ENCODE peak calls at places on chromosomes 11 and 22, in five cellular contexts. H is A549, C is HCT116, W is suprapubic skin, I is transverse colon. X is an unnamed sample.

GRCh38 chr11:84056696-84057095 is 770.5 kb upstream of the CCDC90B start:
- DNase-seq in H (no peak), C (no peak), W (no peak), I (no peak), X (no peak)

GRCh38 chr22:30223303-30223702 is 23.3 kb downstream of the LIF start:
- DNase-seq in H (no peak), C (no peak), W (no peak), I (no peak), X (no peak)

GRCh38 chr22:37658133-37659065 is at the start of gene PDXP:
- DNase-seq in H (peak), C (peak), W (peak), I (peak), X (peak)

GRCh38 chr22:43346521-43346929 is 3.4 kb upstream of the SCUBE1 start:
- DNase-seq in H (peak), C (peak), W (peak), I (peak), X (peak)

GRCh38 chr11:111759375-111759774 is 6.8 kb downstream of the PPP2R1B start:
- DNase-seq in H (no peak), C (no peak), W (no peak), I (no peak), X (no peak)

GRCh38 chr22:33476716-33477115 is 418.5 kb upstream of the SYN3 start:
- DNase-seq in H (peak), C (no peak), W (no peak), I (no peak), X (no peak)

GRCh38 chr22:48968201-48968959 is 859.3 kb downstream of the BRD1 start:
- DNase-seq in H (no peak), C (peak), W (no peak), I (peak), X (no peak)

GRCh38 chr22:36734171-36735058 is 30.9 kb upstream of the CACNG2 start:
- DNase-seq in H (no peak), C (no peak), W (peak), I (no peak), X (no peak)

GRCh38 chr11:27401280-27401679 is 38.3 kb upstream of the CCDC34 start:
- DNase-seq in H (no peak), C (no peak), W (no peak), I (no peak), X (no peak)

GRCh38 chr11:79592441-79593223 is 151.8 kb upstream of the TENM4 start:
- DNase-seq in H (no peak), C (no peak), W (no peak), I (no peak), X (no peak)
- H3K27ac ChIP-seq in H (no peak), C (no peak), W (no peak), I (no peak), X (no peak)

GRCh38 chr11:103091810-103092524 is at the start of gene DCUN1D5:
- DNase-seq in H (peak), C (peak), W (peak), I (peak), X (peak)
- TF ChIP-seq POLR2A in H (peak), C (peak), W (peak), I (peak), X (no peak)

GRCh38 chr11:129331871-129332274 is 43.8 kb upstream of the BARX2 start:
- DNase-seq in H (peak), C (peak), W (peak), I (peak), X (peak)

GRCh38 chr11:129326921-129327320 is 48.7 kb upstream of the BARX2 start:
- DNase-seq in H (no peak), C (no peak), W (no peak), I (no peak), X (no peak)

GRCh38 chr11:129333873-129334272 is 41.8 kb upstream of the BARX2 start:
- DNase-seq in H (peak), C (no peak), W (no peak), I (no peak), X (no peak)

DNA sequence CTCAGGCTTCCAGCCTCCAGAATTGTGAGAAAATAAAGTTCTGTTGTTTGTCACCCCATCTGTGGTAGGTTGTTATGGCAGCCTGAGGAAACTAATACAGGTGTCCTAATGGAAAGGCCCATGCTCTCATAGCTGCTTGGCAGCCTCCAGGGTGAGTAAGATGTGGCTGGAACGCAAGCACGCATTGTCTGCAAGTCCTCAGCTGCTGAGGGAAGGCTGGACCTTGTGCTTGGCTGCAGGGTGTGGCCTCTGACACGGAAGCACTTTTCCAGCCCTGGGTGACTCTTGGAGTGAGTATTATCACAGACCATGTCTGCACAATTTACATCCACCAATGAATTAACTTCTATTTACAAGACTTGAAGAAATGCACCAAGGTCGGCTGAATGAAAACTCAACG is 44.4 kb upstream of the BARX2 start:
- DNase-seq in H (no peak), C (no peak), W (no peak), I (peak), X (no peak)
- H3K4me3 ChIP-seq in H (no peak), C (no peak), W (no peak), I (no peak), X (no peak)

GRCh38 chr11:82988936-82989627 is 82.6 kb downstream of the RAB30 start:
- DNase-seq in H (no peak), C (no peak), W (no peak), I (no peak), X (no peak)
- H3K27ac ChIP-seq in H (no peak), C (no peak), W (no peak), I (no peak), X (no peak)

GRCh38 chr11:75873417-75874148 is 58.6 kb downstream of the UVRAG start:
- DNase-seq in H (no peak), C (no peak), W (no peak), I (no peak), X (no peak)
- TF ChIP-seq POLR2A in H (no peak), C (no peak), W (no peak), I (no peak), X (no peak)

GRCh38 chr11:79396001-79396400 is 44.8 kb downstream of the TENM4 start:
- DNase-seq in H (no peak), C (no peak), W (no peak), I (no peak), X (no peak)
- H3K4me3 ChIP-seq in H (no peak), C (no peak), W (no peak), I (no peak), X (no peak)

GRCh38 chr11:122663056-122663740 is 7.7 kb downstream of the UBASH3B start:
- DNase-seq in H (no peak), C (no peak), W (no peak), I (no peak), X (no peak)

GRCh38 chr11:122666743-122667142 is 11.2 kb downstream of the UBASH3B start:
- DNase-seq in H (no peak), C (no peak), W (no peak), I (no peak), X (no peak)

GRCh38 chr11:122664188-122664587 is 8.7 kb downstream of the UBASH3B start:
- DNase-seq in H (no peak), C (no peak), W (no peak), I (no peak), X (no peak)

GRCh38 chr11:122663764-122664163 is 8.2 kb downstream of the UBASH3B start:
- DNase-seq in H (no peak), C (no peak), W (no peak), I (no peak), X (no peak)

GRCh38 chr11:122665882-122666281 is 10.4 kb downstream of the UBASH3B start:
- DNase-seq in H (no peak), C (no peak), W (no peak), I (no peak), X (no peak)
- H3K27ac ChIP-seq in H (peak), C (no peak), W (no peak), I (no peak), X (no peak)

GRCh38 chr11:3857628-3858027 is 2.2 kb downstream of the STIM1 start:
- DNase-seq in H (no peak), C (no peak), W (no peak), I (no peak), X (no peak)

GRCh38 chr11:3854977-3855807 is at the start of gene STIM1:
- DNase-seq in H (peak), C (peak), W (peak), I (peak), X (peak)

GRCh38 chr11:3856856-3857553 is 1.5 kb downstream of the STIM1 start:
- DNase-seq in H (no peak), C (no peak), W (no peak), I (no peak), X (no peak)

GRCh38 chr11:3854660-3854976 is 846 bp upstream of the STIM1 start:
- DNase-seq in H (no peak), C (no peak), W (no peak), I (no peak), X (no peak)

DNA sequence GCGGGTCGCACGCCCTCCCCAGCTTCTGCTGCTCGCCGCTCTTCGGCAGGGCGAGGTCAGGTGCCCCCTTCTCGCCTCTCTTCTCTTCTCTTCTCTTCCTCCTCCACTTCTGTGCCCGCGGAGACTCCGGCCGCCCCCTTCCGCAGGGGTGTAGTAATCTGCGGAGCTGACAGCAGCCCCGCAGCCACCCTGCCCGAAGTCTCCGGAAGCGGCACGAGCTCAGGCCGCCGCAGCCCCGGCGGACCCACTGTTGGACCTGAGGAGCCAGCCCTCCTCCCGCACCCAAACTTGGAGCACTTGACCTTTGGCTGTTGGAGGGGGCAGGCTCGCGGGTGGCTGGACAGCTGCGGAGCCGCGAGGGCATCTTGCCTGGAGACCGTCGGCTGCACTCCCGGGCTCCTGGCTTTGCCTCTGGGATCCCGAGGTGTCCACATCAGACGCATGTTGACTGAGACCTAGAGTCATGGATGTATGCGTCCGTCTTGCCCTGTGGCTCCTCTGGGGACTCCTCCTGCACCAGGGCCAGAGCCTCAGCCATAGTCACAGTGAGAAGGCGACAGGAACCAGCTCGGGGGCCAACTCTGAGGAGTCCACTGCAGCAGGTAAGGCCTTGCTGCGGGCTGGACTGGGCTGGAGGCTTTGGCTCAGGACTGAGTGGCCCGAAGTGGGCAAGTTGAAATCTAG is 486 bp downstream of the STIM1 start:
- DNase-seq in H (peak), C (no peak), W (peak), I (peak), X (peak)
- TF ChIP-seq POLR2A in H (no peak), C (no peak), W (no peak), I (no peak), X (no peak)